ENCODE peak calls at places on chromosomes 6 and 20, in eight cellular contexts. X is dorsolateral prefrontal cortex; R is DMS79 treated with DMSO at 0.1 percent for 48 hours; C is A673; B is adrenal gland; T is stimulated activated CD4-positive, alpha-beta T cell treated with anti-CD3 and anti-CD28 coated beads, TNF-alpha, amount 100 ng/mL, for 4 hours; K is activated CD4-positive, alpha-beta T cell treated with anti-CD3 and anti-CD28 coated beads, Interleukin-2, amount 50 U/mL, for 48 hours; J is HFFc6. Y is an unnamed sample.
A peak's percentile ranks its signal among the peaks of the same experiment; 100 is the strongest.

GRCh38 chr6:114342086-114342825 is 567 bp downstream of the HS3ST5 start:
- DNase-seq in C (no peak), R (no peak), X (peak; percentile 48), J (no peak), B (peak; percentile 4), K (peak; percentile 3), T (no peak), Y (no peak)

GRCh38 chr20:44172572-44172950 is 14.4 kb downstream of the JPH2 start:
- DNase-seq in J (no peak), T (no peak), R (no peak), C (no peak), K (no peak), B (no peak), X (no peak), Y (no peak)

GRCh38 chr6:142900467-142900961 is 44.5 kb downstream of the HIVEP2 start:
- DNase-seq in C (no peak), R (peak; percentile 89), K (no peak), B (no peak), T (no peak), J (no peak), X (no peak), Y (no peak)

GRCh38 chr6:24148154-24148570 is 22.1 kb downstream of the NRSN1 start:
- DNase-seq in C (no peak), B (no peak), T (no peak), R (no peak), K (no peak), X (no peak), J (no peak), Y (no peak)

GRCh38 chr6:70879496-70879895 is 77.4 kb downstream of the B3GAT2 start:
- DNase-seq in T (no peak), X (no peak), J (no peak), K (no peak), C (no peak), B (no peak), R (no peak), Y (no peak)

GRCh38 chr6:67221226-67221625 is 1413.9 kb upstream of the ADGRB3 start:
- DNase-seq in X (no peak), R (no peak), K (no peak), C (peak; percentile 11), T (no peak), B (no peak), J (no peak), Y (no peak)

GRCh38 chr6:162960674-162961457 is 233.1 kb downstream of the PACRG start:
- DNase-seq in T (no peak), B (no peak), C (no peak), J (no peak), K (no peak), R (no peak), X (no peak), Y (no peak)

GRCh38 chr6:30394139-30394538 is 49.2 kb downstream of the RPP21 start:
- DNase-seq in B (no peak), J (no peak), X (no peak), C (no peak), K (no peak), T (no peak), R (no peak), Y (no peak)

GRCh38 chr6:37732688-37733087 is 35.0 kb upstream of the MDGA1 start:
- DNase-seq in J (no peak), K (peak; percentile 5), R (no peak), B (no peak), X (no peak), C (no peak), T (no peak), Y (no peak)

GRCh38 chr6:19433101-19433500 is 404.1 kb upstream of the ID4 start:
- DNase-seq in B (no peak), T (no peak), X (no peak), K (no peak), R (peak; percentile 86), C (peak; percentile 49), J (no peak), Y (no peak)

GRCh38 chr6:154433477-154434241 is 76.8 kb downstream of the CNKSR3 start:
- DNase-seq in C (no peak), X (no peak), R (no peak), J (no peak), K (no peak), B (no peak), T (no peak), Y (no peak)

Y was measured in GM04504.